ENCODE peak calls at places on chromosomes 6 and 20, in six cellular contexts. L is HL-60, F is A549, D is HCT116, C is lung, W is Peyer's patch. P is an unnamed sample.

GRCh38 chr6:34385793-34386195 is 6.7 kb downstream of the NUDT3 start:
- DNase-seq in L (no peak), F (no peak), D (no peak), C (no peak), W (no peak), P (no peak)

GRCh38 chr20:19073584-19074198 is 138.8 kb upstream of the SLC24A3 start:
- DNase-seq in L (no peak), F (no peak), D (no peak), C (no peak), W (no peak), P (peak)

GRCh38 chr6:99521557-99522286 is 6.5 kb upstream of the USP45 start:
- DNase-seq in L (no peak), F (peak), D (no peak), C (peak), W (no peak), P (no peak)

GRCh38 chr6:16511048-16511660 is 250.1 kb downstream of the ATXN1 start:
- DNase-seq in L (no peak), F (peak), D (no peak), C (no peak), W (no peak), P (peak)

GRCh38 chr20:60136640-60137411 is 178.6 kb downstream of the CDH26 start:
- DNase-seq in L (no peak), F (no peak), D (no peak), C (no peak), W (no peak), P (no peak)

GRCh38 chr6:154447929-154448328 is 62.6 kb downstream of the CNKSR3 start:
- DNase-seq in L (no peak), F (no peak), D (no peak), C (no peak), W (no peak), P (no peak)

GRCh38 chr20:24157213-24157612 is 168.6 kb upstream of the GGTLC1 start:
- DNase-seq in L (no peak), F (no peak), D (no peak), C (peak), W (no peak), P (no peak)

GRCh38 chr6:168713839-168714238 is 272.9 kb downstream of the SMOC2 start:
- DNase-seq in L (no peak), F (peak), D (peak), C (no peak), W (no peak), P (peak)

GRCh38 chr6:68226460-68226859 is 408.6 kb upstream of the ADGRB3 start:
- DNase-seq in L (no peak), F (no peak), D (no peak), C (no peak), W (no peak), P (peak)

GRCh38 chr6:154520280-154520679 is 9.8 kb upstream of the CNKSR3 start:
- DNase-seq in L (no peak), F (no peak), D (no peak), C (no peak), W (no peak), P (no peak)

GRCh38 chr20:19784511-19785172 is 26.6 kb downstream of the RIN2 start:
- DNase-seq in L (peak), F (peak), D (peak), C (peak), W (no peak), P (peak)

GRCh38 chr20:34701405-34702085 is 2.6 kb upstream of the TP53INP2 start:
- DNase-seq in L (no peak), F (peak), D (no peak), C (no peak), W (no peak), P (no peak)

GRCh38 chr6:113318553-113318952 is 538.6 kb upstream of the MARCKS start:
- DNase-seq in L (no peak), F (no peak), D (no peak), C (no peak), W (no peak), P (no peak)

GRCh38 chr6:109055771-109056235 is 38.8 kb downstream of the SESN1 start:
- DNase-seq in L (no peak), F (no peak), D (no peak), C (no peak), W (no peak), P (no peak)

GRCh38 chr6:82249381-82250253 is 2.1 kb upstream of the IBTK start:
- DNase-seq in L (no peak), F (no peak), D (no peak), C (no peak), W (no peak), P (no peak)

GRCh38 chr6:166500246-166500645 is 86.2 kb downstream of the RAMACL start:
- DNase-seq in L (no peak), F (no peak), D (no peak), C (no peak), W (no peak), P (no peak)

GRCh38 chr6:70651326-70651905 is 16.3 kb upstream of the SMAP1 start:
- DNase-seq in L (no peak), F (no peak), D (no peak), C (no peak), W (peak), P (no peak)

GRCh38 chr6:79546186-79546585 is 9.0 kb upstream of the LCA5 start:
- DNase-seq in L (no peak), F (no peak), D (no peak), C (no peak), W (no peak), P (no peak)

GRCh38 chr6:35487653-35488516 is 9.0 kb downstream of the TEAD3 start:
- DNase-seq in L (peak), F (no peak), D (no peak), C (no peak), W (no peak), P (no peak)

GRCh38 chr6:130810307-130811030 is 16.7 kb upstream of the SMLR1 start:
- DNase-seq in L (no peak), F (no peak), D (no peak), C (no peak), W (no peak), P (peak)

GRCh38 chr20:43191143-43191542 is 1.4 kb upstream of the PTPRT start:
- DNase-seq in L (no peak), F (no peak), D (no peak), C (no peak), W (no peak), P (no peak)

GRCh38 chr6:18509871-18510643 is 122.9 kb downstream of the RNF144B start:
- DNase-seq in L (no peak), F (no peak), D (no peak), C (no peak), W (no peak), P (no peak)

GRCh38 chr20:50267041-50267865 is 76.6 kb downstream of the CEBPB start:
- DNase-seq in L (peak), F (peak), D (peak), C (peak), W (no peak), P (no peak)

GRCh38 chr20:3862333-3862732 is 15.7 kb downstream of the MAVS start:
- DNase-seq in L (no peak), F (no peak), D (no peak), C (no peak), W (no peak), P (no peak)

GRCh38 chr20:3858689-3859088 is 12.1 kb downstream of the MAVS start:
- DNase-seq in L (no peak), F (no peak), D (no peak), C (no peak), W (no peak), P (no peak)

GRCh38 chr20:3863317-3863716 is 16.7 kb downstream of the MAVS start:
- DNase-seq in L (no peak), F (no peak), D (no peak), C (no peak), W (no peak), P (no peak)

GRCh38 chr20:3864518-3864917 is 17.9 kb downstream of the MAVS start:
- DNase-seq in L (no peak), F (no peak), D (no peak), C (no peak), W (no peak), P (no peak)

DNA sequence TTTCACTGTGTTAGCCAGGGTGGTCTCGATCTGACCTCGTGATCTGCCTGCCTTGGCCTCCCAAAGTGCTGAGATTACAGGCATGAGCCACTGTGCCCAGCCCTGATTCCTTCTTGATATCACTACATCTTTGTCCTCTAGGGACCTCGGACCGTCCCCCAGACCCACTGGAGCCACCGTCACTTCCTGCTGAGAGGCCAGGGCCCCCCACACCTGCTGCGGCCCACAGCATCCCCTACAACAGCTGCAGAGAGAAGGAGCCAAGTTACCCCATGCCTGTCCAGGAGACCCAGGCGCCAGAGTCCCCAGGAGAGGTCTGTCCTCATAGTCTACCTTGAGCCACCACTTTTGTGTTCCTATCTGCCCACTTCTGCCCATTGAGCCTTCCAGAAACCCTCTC is 14.6 kb downstream of the MAVS start:
- DNase-seq in L (no peak), F (no peak), D (no peak), C (no peak), W (no peak), P (no peak)
- TF ChIP-seq CTCF in L (no peak), F (no peak), D (no peak), C (no peak), W (no peak), P (no peak)

DNA sequence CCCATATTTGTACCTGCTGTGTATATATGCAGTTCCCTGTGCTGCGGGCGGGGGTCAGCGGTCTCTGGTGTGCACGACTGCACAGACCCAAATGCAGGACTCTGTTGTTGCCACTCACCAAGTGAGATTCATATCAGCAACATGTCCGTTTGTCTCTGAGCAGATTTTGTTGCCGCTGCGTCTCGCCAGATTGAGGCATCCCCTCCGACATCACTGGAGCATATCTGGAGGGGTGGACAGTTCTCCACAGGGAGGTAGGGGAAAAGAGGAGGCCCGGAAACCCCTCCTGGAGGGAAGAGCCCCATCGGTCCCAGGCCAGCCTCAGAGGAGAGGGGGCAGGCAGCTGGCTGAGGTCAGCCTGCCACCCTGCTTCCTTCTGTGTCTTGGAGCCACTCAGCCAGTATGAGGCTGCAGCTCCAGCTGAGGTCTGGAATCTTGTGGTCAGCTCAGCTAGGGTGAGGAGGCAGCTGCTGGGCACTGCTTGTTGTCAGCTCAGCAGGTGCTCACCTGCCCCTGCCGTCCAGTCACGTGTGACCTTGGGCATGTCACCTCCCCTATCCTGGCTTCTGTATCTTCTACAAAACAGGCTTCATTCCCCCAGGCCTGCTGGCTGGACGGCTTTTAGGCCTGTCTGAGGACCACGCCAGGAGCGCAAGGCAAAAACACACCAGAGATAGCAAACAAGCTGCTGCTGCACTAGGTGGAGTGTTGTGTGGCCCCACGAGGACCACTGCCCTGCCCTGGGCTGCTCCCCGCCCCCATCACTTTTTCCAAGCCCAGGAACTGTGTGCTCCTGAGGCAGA is 47.1 kb downstream of the HNF4A start:
- DNase-seq in L (no peak), F (no peak), D (no peak), C (no peak), W (no peak), P (no peak)
- H3K27ac ChIP-seq in L (no peak), F (peak), D (no peak), C (no peak), W (peak), P (no peak)

GRCh38 chr20:15603978-15604377 is 969.3 kb downstream of the KIF16B start:
- DNase-seq in L (no peak), F (no peak), D (no peak), C (no peak), W (no peak), P (no peak)

GRCh38 chr20:15603501-15603900 is 969.7 kb downstream of the KIF16B start:
- DNase-seq in L (no peak), F (no peak), D (no peak), C (no peak), W (no peak), P (no peak)

GRCh38 chr20:15599961-15600360 is 973.3 kb downstream of the KIF16B start:
- DNase-seq in L (no peak), F (no peak), D (no peak), C (no peak), W (no peak), P (no peak)

GRCh38 chr20:15597306-15597705 is 975.9 kb downstream of the KIF16B start:
- DNase-seq in L (no peak), F (peak), D (no peak), C (peak), W (no peak), P (no peak)

DNA sequence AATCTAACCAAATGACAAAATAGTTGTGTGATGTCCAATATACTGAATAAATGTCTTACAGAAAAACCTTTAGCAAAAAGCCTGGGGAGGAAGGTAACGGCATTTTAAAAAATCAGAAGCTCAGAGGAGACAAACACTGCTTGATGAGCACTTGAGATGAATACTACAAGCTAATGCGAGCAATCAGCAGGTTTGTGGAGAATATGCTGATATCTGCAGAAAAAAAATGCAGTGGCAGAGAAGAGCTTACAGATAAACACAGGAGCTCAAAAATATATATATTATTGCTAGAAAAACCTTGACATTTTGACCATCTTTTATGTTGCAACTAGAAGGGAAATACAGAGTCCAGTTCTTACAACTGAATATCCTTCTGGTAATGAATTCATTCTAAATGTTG is 972.7 kb downstream of the KIF16B start:
- DNase-seq in L (no peak), F (no peak), D (no peak), C (no peak), W (no peak), P (no peak)
- H3K4me3 ChIP-seq in L (no peak), F (no peak), D (no peak), C (no peak), W (no peak), P (no peak)

GRCh38 chr6:29652198-29652584 is 4.7 kb upstream of the MOG start:
- DNase-seq in L (no peak), F (no peak), D (no peak), C (no peak), W (no peak), P (no peak)

GRCh38 chr6:29651413-29652197 is 5.3 kb upstream of the MOG start:
- DNase-seq in L (no peak), F (peak), D (peak), C (no peak), W (no peak), P (no peak)

GRCh38 chr6:29649701-29650673 is 6.9 kb upstream of the MOG start:
- DNase-seq in L (peak), F (peak), D (peak), C (peak), W (peak), P (peak)

GRCh38 chr6:29653452-29654038 is 3.3 kb upstream of the MOG start:
- DNase-seq in L (no peak), F (peak), D (peak), C (peak), W (peak), P (peak)

DNA sequence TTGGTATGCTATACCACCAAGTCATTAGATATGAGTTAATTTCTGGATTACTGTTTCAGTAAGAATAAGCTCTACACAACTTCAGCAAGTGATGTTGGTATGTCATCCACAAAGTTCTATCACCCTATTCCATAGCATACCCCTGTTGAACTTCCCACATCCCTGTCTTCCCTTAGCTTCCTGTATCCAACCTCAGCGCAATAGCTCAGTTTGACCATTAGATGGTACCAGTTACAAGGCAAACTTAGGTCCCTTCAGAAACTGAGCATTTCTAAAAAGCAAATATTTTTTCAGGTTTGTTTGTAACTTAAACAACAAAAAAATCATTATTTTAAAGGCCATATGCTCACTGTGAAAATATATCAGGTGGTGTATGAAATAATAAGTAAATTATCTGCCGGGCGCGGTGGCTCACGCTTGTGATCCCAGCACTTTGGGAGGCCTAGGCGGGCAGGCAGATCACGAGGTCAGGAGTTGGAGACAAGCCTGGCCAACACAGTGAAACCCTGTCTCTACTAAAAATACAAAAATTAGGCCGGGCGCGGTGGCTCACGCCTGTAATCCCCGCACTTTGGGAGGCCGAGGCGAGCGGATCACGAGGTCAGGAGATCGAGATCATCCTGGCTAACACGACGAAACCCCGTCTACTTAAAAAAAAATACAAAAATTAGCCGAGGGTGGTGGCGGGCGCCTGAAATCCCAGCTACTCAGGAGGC is 8.8 kb upstream of the MOG start:
- DNase-seq in L (no peak), F (peak), D (peak), C (no peak), W (no peak), P (peak)
- TF ChIP-seq CTCF in L (peak), F (peak), D (peak), C (peak), W (no peak), P (peak)

GRCh38 chr6:32166411-32167061 is 2.1 kb downstream of the EGFL8 start:
- DNase-seq in L (no peak), F (no peak), D (no peak), C (no peak), W (no peak), P (peak)

GRCh38 chr6:32168350-32168749 is 4.0 kb downstream of the EGFL8 start:
- DNase-seq in L (no peak), F (no peak), D (no peak), C (no peak), W (no peak), P (no peak)

GRCh38 chr6:32168807-32169206 is 4.4 kb downstream of the EGFL8 start:
- DNase-seq in L (no peak), F (no peak), D (no peak), C (no peak), W (no peak), P (no peak)

GRCh38 chr6:32167154-32167760 is 2.9 kb downstream of the EGFL8 start:
- DNase-seq in L (no peak), F (no peak), D (no peak), C (no peak), W (no peak), P (no peak)

GRCh38 chr6:32167761-32168262 is 3.4 kb downstream of the EGFL8 start:
- DNase-seq in L (no peak), F (no peak), D (no peak), C (no peak), W (no peak), P (peak)
- H3K27ac ChIP-seq in L (no peak), F (no peak), D (no peak), C (no peak), W (no peak), P (peak)